ENCODE peak calls at places on chromosomes 4 and X, in ten cellular contexts. One of them, this sample, is unnamed.

GRCh38 chrX:69287025-69287540 is 121.8 kb upstream of the PJA1 start:
- DNase-seq in RCC 7860: no peak
- DNase-seq in fibroblast of mammary gland: no peak
- DNase-seq in astrocyte of the hippocampus: no peak
- DNase-seq in Right ventricle myocardium inferior: no peak
- DNase-seq in DMS79: no peak
- DNase-seq in ovary: no peak
- DNase-seq in activated T-cell treated with anti-CD3 and anti-CD28 coated beads for 48 hours: no peak
- DNase-seq in tibial artery: no peak
- DNase-seq in hippocampal formation: no peak
- DNase-seq in this sample: no peak

GRCh38 chr4:55373461-55373860 is 22.3 kb upstream of the TMEM165 start:
- DNase-seq in RCC 7860: no peak
- DNase-seq in fibroblast of mammary gland: no peak
- DNase-seq in astrocyte of the hippocampus: no peak
- DNase-seq in Right ventricle myocardium inferior: no peak
- DNase-seq in DMS79: no peak
- DNase-seq in ovary: no peak
- DNase-seq in activated T-cell treated with anti-CD3 and anti-CD28 coated beads for 48 hours: no peak
- DNase-seq in tibial artery: no peak
- DNase-seq in hippocampal formation: no peak
- DNase-seq in this sample: no peak

GRCh38 chr4:150518559-150518958 is 63.4 kb upstream of the MAB21L2 start:
- DNase-seq in RCC 7860: peak
- DNase-seq in fibroblast of mammary gland: peak
- DNase-seq in astrocyte of the hippocampus: peak
- DNase-seq in Right ventricle myocardium inferior: no peak
- DNase-seq in DMS79: no peak
- DNase-seq in ovary: no peak
- DNase-seq in activated T-cell treated with anti-CD3 and anti-CD28 coated beads for 48 hours: no peak
- DNase-seq in tibial artery: no peak
- DNase-seq in hippocampal formation: no peak
- DNase-seq in this sample: no peak

GRCh38 chrX:134813697-134814096 is 155.4 kb upstream of the PLAC1 start:
- DNase-seq in RCC 7860: no peak
- DNase-seq in fibroblast of mammary gland: no peak
- DNase-seq in astrocyte of the hippocampus: no peak
- DNase-seq in Right ventricle myocardium inferior: no peak
- DNase-seq in DMS79: no peak
- DNase-seq in ovary: no peak
- DNase-seq in activated T-cell treated with anti-CD3 and anti-CD28 coated beads for 48 hours: no peak
- DNase-seq in tibial artery: no peak
- DNase-seq in hippocampal formation: no peak
- DNase-seq in this sample: no peak

GRCh38 chr4:90293320-90293719 is 166.1 kb downstream of the CCSER1 start:
- DNase-seq in RCC 7860: peak
- DNase-seq in fibroblast of mammary gland: peak
- DNase-seq in astrocyte of the hippocampus: peak
- DNase-seq in Right ventricle myocardium inferior: no peak
- DNase-seq in DMS79: no peak
- DNase-seq in ovary: no peak
- DNase-seq in activated T-cell treated with anti-CD3 and anti-CD28 coated beads for 48 hours: no peak
- DNase-seq in tibial artery: no peak
- DNase-seq in hippocampal formation: no peak
- DNase-seq in this sample: no peak

GRCh38 chr4:75907956-75908355 is 5.7 kb upstream of the PPEF2 start:
- DNase-seq in RCC 7860: no peak
- DNase-seq in fibroblast of mammary gland: no peak
- DNase-seq in astrocyte of the hippocampus: no peak
- DNase-seq in Right ventricle myocardium inferior: no peak
- DNase-seq in DMS79: no peak
- DNase-seq in ovary: no peak
- DNase-seq in activated T-cell treated with anti-CD3 and anti-CD28 coated beads for 48 hours: no peak
- DNase-seq in tibial artery: no peak
- DNase-seq in hippocampal formation: no peak
- DNase-seq in this sample: no peak

GRCh38 chrX:113828470-113828869 is 755.4 kb upstream of the HTR2C start:
- DNase-seq in RCC 7860: no peak
- DNase-seq in fibroblast of mammary gland: no peak
- DNase-seq in astrocyte of the hippocampus: no peak
- DNase-seq in Right ventricle myocardium inferior: peak
- DNase-seq in DMS79: no peak
- DNase-seq in ovary: no peak
- DNase-seq in activated T-cell treated with anti-CD3 and anti-CD28 coated beads for 48 hours: no peak
- DNase-seq in tibial artery: no peak
- DNase-seq in hippocampal formation: no peak
- DNase-seq in this sample: no peak

GRCh38 chr4:159481936-159482335 is 379.1 kb downstream of the RAPGEF2 start:
- DNase-seq in RCC 7860: no peak
- DNase-seq in fibroblast of mammary gland: no peak
- DNase-seq in astrocyte of the hippocampus: no peak
- DNase-seq in Right ventricle myocardium inferior: no peak
- DNase-seq in DMS79: no peak
- DNase-seq in ovary: no peak
- DNase-seq in activated T-cell treated with anti-CD3 and anti-CD28 coated beads for 48 hours: no peak
- DNase-seq in tibial artery: no peak
- DNase-seq in hippocampal formation: no peak
- DNase-seq in this sample: no peak

GRCh38 chrX:40550069-40550468 is 30.7 kb upstream of the ATP6AP2 start:
- DNase-seq in RCC 7860: no peak
- DNase-seq in fibroblast of mammary gland: no peak
- DNase-seq in astrocyte of the hippocampus: no peak
- DNase-seq in Right ventricle myocardium inferior: no peak
- DNase-seq in DMS79: peak
- DNase-seq in ovary: no peak
- DNase-seq in activated T-cell treated with anti-CD3 and anti-CD28 coated beads for 48 hours: no peak
- DNase-seq in tibial artery: no peak
- DNase-seq in hippocampal formation: no peak
- DNase-seq in this sample: no peak

GRCh38 chr4:83589283-83589682 is 53.4 kb downstream of the GPAT3 start:
- DNase-seq in RCC 7860: no peak
- DNase-seq in fibroblast of mammary gland: no peak
- DNase-seq in astrocyte of the hippocampus: no peak
- DNase-seq in Right ventricle myocardium inferior: no peak
- DNase-seq in DMS79: no peak
- DNase-seq in ovary: no peak
- DNase-seq in activated T-cell treated with anti-CD3 and anti-CD28 coated beads for 48 hours: no peak
- DNase-seq in tibial artery: no peak
- DNase-seq in hippocampal formation: no peak
- DNase-seq in this sample: no peak

GRCh38 chrX:50996930-50997329 is 86.4 kb downstream of the BMP15 start:
- DNase-seq in RCC 7860: no peak
- DNase-seq in fibroblast of mammary gland: no peak
- DNase-seq in astrocyte of the hippocampus: no peak
- DNase-seq in Right ventricle myocardium inferior: no peak
- DNase-seq in DMS79: no peak
- DNase-seq in ovary: no peak
- DNase-seq in activated T-cell treated with anti-CD3 and anti-CD28 coated beads for 48 hours: no peak
- DNase-seq in tibial artery: no peak
- DNase-seq in hippocampal formation: no peak
- DNase-seq in this sample: no peak

GRCh38 chrX:18877472-18877871 is 106.4 kb downstream of the PHKA2 start:
- DNase-seq in RCC 7860: no peak
- DNase-seq in fibroblast of mammary gland: no peak
- DNase-seq in astrocyte of the hippocampus: no peak
- DNase-seq in Right ventricle myocardium inferior: no peak
- DNase-seq in DMS79: no peak
- DNase-seq in ovary: no peak
- DNase-seq in activated T-cell treated with anti-CD3 and anti-CD28 coated beads for 48 hours: no peak
- DNase-seq in tibial artery: no peak
- DNase-seq in hippocampal formation: no peak
- DNase-seq in this sample: no peak

This sample was measured in kidney.